ENCODE peak calls at places on chromosomes 7 and 10, in ten cellular contexts. S is small intestine; X is amygdala; O is activated CD4-positive, CD25-positive, alpha-beta regulatory T cell treated with anti-CD3 and anti-CD28 coated beads, Interleukin-2, amount 50 U/mL, for 72 hours; Y is left ventricle myocardium inferior; D is lower leg skin; C is psoas muscle; Z is GM23248; W is germinal center; L is T-helper 1 cell. V is an unnamed sample.

GRCh38 chr10:58143944-58144343 is 123.8 kb downstream of the IPMK start:
- DNase-seq in S (no peak), X (no peak), O (no peak), Y (no peak), D (no peak), C (no peak), Z (no peak), W (no peak), L (no peak), V (no peak)

GRCh38 chr7:1531263-1531978 is 919 bp downstream of the MAFK start:
- DNase-seq in S (peak), X (peak), O (peak), Y (no peak), D (peak), C (peak), Z (peak), W (peak), L (peak), V (peak)

GRCh38 chr7:84675633-84676034 is 481.0 kb upstream of the SEMA3A start:
- DNase-seq in S (peak), X (no peak), O (no peak), Y (no peak), D (peak), C (no peak), Z (no peak), W (no peak), L (no peak), V (no peak)

GRCh38 chr10:84375011-84375410 is 46.6 kb downstream of the CCSER2 start:
- DNase-seq in S (peak), X (no peak), O (no peak), Y (no peak), D (no peak), C (no peak), Z (peak), W (peak), L (peak), V (peak)

GRCh38 chr10:111360260-111360925 is 283.6 kb downstream of the ADRA2A start:
- DNase-seq in S (peak), X (no peak), O (no peak), Y (peak), D (no peak), C (peak), Z (peak), W (no peak), L (no peak), V (peak)

GRCh38 chr7:91098566-91098965 is 165.7 kb upstream of the FZD1 start:
- DNase-seq in S (no peak), X (no peak), O (no peak), Y (no peak), D (no peak), C (no peak), Z (no peak), W (no peak), L (no peak), V (no peak)

GRCh38 chr10:114856544-114857287 is 35.1 kb downstream of the FHIP2A start:
- DNase-seq in S (no peak), X (no peak), O (no peak), Y (no peak), D (no peak), C (no peak), Z (peak), W (no peak), L (no peak), V (no peak)

GRCh38 chr7:140674899-140675701 is 2.4 kb downstream of the ADCK2 start:
- DNase-seq in S (no peak), X (peak), O (no peak), Y (no peak), D (peak), C (no peak), Z (peak), W (no peak), L (no peak), V (peak)

GRCh38 chr7:2864999-2865670 is 21.0 kb upstream of the GNA12 start:
- DNase-seq in S (peak), X (peak), O (peak), Y (peak), D (peak), C (peak), Z (peak), W (peak), L (peak), V (peak)

GRCh38 chr10:47033541-47034270 is 122.5 kb downstream of the PTPN20 start:
- DNase-seq in S (no peak), X (no peak), O (no peak), Y (no peak), D (peak), C (no peak), Z (no peak), W (no peak), L (no peak), V (no peak)

GRCh38 chr7:13159467-13160184 is 472.2 kb downstream of the ARL4A start:
- DNase-seq in S (no peak), X (no peak), O (no peak), Y (no peak), D (no peak), C (no peak), Z (no peak), W (no peak), L (no peak), V (no peak)

GRCh38 chr7:297611-298374 is 7.8 kb downstream of the FOXL3 start:
- DNase-seq in S (no peak), X (no peak), O (no peak), Y (no peak), D (peak), C (no peak), Z (no peak), W (no peak), L (no peak), V (no peak)

GRCh38 chr10:11284291-11285085 is 266.8 kb downstream of the CELF2 start:
- DNase-seq in S (no peak), X (no peak), O (no peak), Y (no peak), D (peak), C (no peak), Z (no peak), W (no peak), L (no peak), V (no peak)

GRCh38 chr10:60573342-60573741 is 183.7 kb upstream of the ANK3 start:
- DNase-seq in S (no peak), X (no peak), O (peak), Y (no peak), D (no peak), C (no peak), Z (peak), W (no peak), L (no peak), V (no peak)

GRCh38 chr7:29289156-29290021 is 94.8 kb downstream of the CHN2 start:
- DNase-seq in S (no peak), X (peak), O (no peak), Y (peak), D (no peak), C (peak), Z (no peak), W (peak), L (no peak), V (no peak)

GRCh38 chr10:93753621-93754250 is 4.0 kb upstream of the LGI1 start:
- DNase-seq in S (no peak), X (no peak), O (no peak), Y (no peak), D (no peak), C (no peak), Z (no peak), W (no peak), L (no peak), V (peak)

GRCh38 chr7:14936530-14936929 is 34.0 kb upstream of the DGKB start:
- DNase-seq in S (no peak), X (peak), O (no peak), Y (no peak), D (no peak), C (no peak), Z (peak), W (no peak), L (no peak), V (peak)

GRCh38 chr10:100934084-100934659 is 21.4 kb downstream of the SLF2 start:
- DNase-seq in S (peak), X (no peak), O (no peak), Y (no peak), D (no peak), C (no peak), Z (peak), W (no peak), L (no peak), V (peak)

GRCh38 chr7:82359426-82359825 is 84.2 kb downstream of the CACNA2D1 start:
- DNase-seq in S (no peak), X (no peak), O (no peak), Y (no peak), D (no peak), C (no peak), Z (no peak), W (no peak), L (no peak), V (no peak)

GRCh38 chr7:50710441-50711154 is 72.1 kb downstream of the GRB10 start:
- DNase-seq in S (no peak), X (no peak), O (no peak), Y (no peak), D (no peak), C (no peak), Z (no peak), W (no peak), L (no peak), V (no peak)

GRCh38 chr7:107691713-107692112 is 31.1 kb downstream of the SLC26A4 start:
- DNase-seq in S (no peak), X (no peak), O (no peak), Y (peak), D (no peak), C (no peak), Z (peak), W (no peak), L (no peak), V (no peak)

GRCh38 chr7:15057272-15057671 is 154.7 kb upstream of the DGKB start:
- DNase-seq in S (no peak), X (no peak), O (no peak), Y (no peak), D (no peak), C (no peak), Z (no peak), W (no peak), L (no peak), V (no peak)

GRCh38 chr7:69256634-69257081 is 341.6 kb upstream of the AUTS2 start:
- DNase-seq in S (no peak), X (peak), O (no peak), Y (peak), D (peak), C (peak), Z (peak), W (no peak), L (no peak), V (no peak)

GRCh38 chr10:126839094-126839761 is 66.0 kb upstream of the DOCK1 start:
- DNase-seq in S (peak), X (peak), O (no peak), Y (no peak), D (no peak), C (no peak), Z (no peak), W (no peak), L (no peak), V (peak)

GRCh38 chr7:54944179-54944578 is 74.6 kb upstream of the EGFR start:
- DNase-seq in S (no peak), X (no peak), O (no peak), Y (no peak), D (no peak), C (no peak), Z (no peak), W (no peak), L (no peak), V (no peak)

GRCh38 chr7:46286346-46286745 is 365.3 kb upstream of the IGFBP3 start:
- DNase-seq in S (no peak), X (no peak), O (no peak), Y (no peak), D (no peak), C (no peak), Z (no peak), W (no peak), L (no peak), V (no peak)

GRCh38 chr10:31479752-31480151 is 160.7 kb downstream of the ZEB1 start:
- DNase-seq in S (no peak), X (no peak), O (no peak), Y (no peak), D (no peak), C (no peak), Z (peak), W (no peak), L (no peak), V (no peak)

GRCh38 chr10:114343623-114344306 is 60.5 kb downstream of the AFAP1L2 start:
- DNase-seq in S (peak), X (no peak), O (no peak), Y (no peak), D (no peak), C (no peak), Z (no peak), W (no peak), L (no peak), V (no peak)

GRCh38 chr7:94250984-94251383 is 143.7 kb upstream of the COL1A2 start:
- DNase-seq in S (peak), X (no peak), O (no peak), Y (no peak), D (no peak), C (no peak), Z (no peak), W (no peak), L (no peak), V (peak)

GRCh38 chr7:17521437-17521836 is 223.0 kb downstream of the AHR start:
- DNase-seq in S (no peak), X (no peak), O (no peak), Y (no peak), D (no peak), C (no peak), Z (peak), W (no peak), L (no peak), V (no peak)

GRCh38 chr7:45596665-45597095 is 22.5 kb downstream of the ADCY1 start:
- DNase-seq in S (no peak), X (no peak), O (no peak), Y (no peak), D (no peak), C (no peak), Z (no peak), W (no peak), L (no peak), V (no peak)

GRCh38 chr10:123772645-123773508 is 106.7 kb downstream of the GPR26 start:
- DNase-seq in S (no peak), X (no peak), O (no peak), Y (no peak), D (no peak), C (no peak), Z (no peak), W (no peak), L (no peak), V (no peak)

GRCh38 chr10:37975407-37975991 is 948 bp downstream of the ZNF25 start:
- DNase-seq in S (peak), X (peak), O (no peak), Y (no peak), D (no peak), C (no peak), Z (peak), W (no peak), L (no peak), V (no peak)

V was measured in hepatocyte.